ENCODE peak calls at places on chromosomes 12 and 14, in seven cellular contexts. One of them, this sample, is unnamed.

GRCh38 chr14:92122351-92122677 is 545 bp downstream of the CPSF2 start:
- DNase-seq in occipital lobe: peak; percentile 67
- DNase-seq in GM12892: peak; percentile 16
- DNase-seq in left kidney: peak; percentile 84
- DNase-seq in A549: peak; percentile 18
- DNase-seq in stimulated activated naive CD4-positive, alpha-beta T cell: no peak
- DNase-seq in stimulated activated CD4-positive, alpha-beta T cell treated with anti-CD3 and anti-CD28 coated beads, Interleukin-12 subunit alpha, Interleukin-12 subunit beta, amount 100 ng/mL, for 48 hours: no peak
- DNase-seq in this sample: no peak

GRCh38 chr12:59115995-59116394 is 195.7 kb upstream of the LRIG3 start:
- DNase-seq in occipital lobe: no peak
- DNase-seq in GM12892: no peak
- DNase-seq in left kidney: no peak
- DNase-seq in A549: no peak
- DNase-seq in stimulated activated naive CD4-positive, alpha-beta T cell: no peak
- DNase-seq in stimulated activated CD4-positive, alpha-beta T cell treated with anti-CD3 and anti-CD28 coated beads, Interleukin-12 subunit alpha, Interleukin-12 subunit beta, amount 100 ng/mL, for 48 hours: no peak
- DNase-seq in this sample: no peak

GRCh38 chr14:46378248-46378647 is 273.3 kb downstream of the RPL10L start:
- DNase-seq in occipital lobe: no peak
- DNase-seq in GM12892: no peak
- DNase-seq in left kidney: no peak
- DNase-seq in A549: peak; percentile 4
- DNase-seq in stimulated activated naive CD4-positive, alpha-beta T cell: no peak
- DNase-seq in stimulated activated CD4-positive, alpha-beta T cell treated with anti-CD3 and anti-CD28 coated beads, Interleukin-12 subunit alpha, Interleukin-12 subunit beta, amount 100 ng/mL, for 48 hours: no peak
- DNase-seq in this sample: no peak

GRCh38 chr12:11162494-11162893 is 8.5 kb upstream of the SMIM10L1 start:
- DNase-seq in occipital lobe: no peak
- DNase-seq in GM12892: no peak
- DNase-seq in left kidney: no peak
- DNase-seq in A549: no peak
- DNase-seq in stimulated activated naive CD4-positive, alpha-beta T cell: no peak
- DNase-seq in stimulated activated CD4-positive, alpha-beta T cell treated with anti-CD3 and anti-CD28 coated beads, Interleukin-12 subunit alpha, Interleukin-12 subunit beta, amount 100 ng/mL, for 48 hours: no peak
- DNase-seq in this sample: no peak

GRCh38 chr14:84988391-84988790 is 541.6 kb upstream of the FLRT2 start:
- DNase-seq in occipital lobe: no peak
- DNase-seq in GM12892: no peak
- DNase-seq in left kidney: no peak
- DNase-seq in A549: no peak
- DNase-seq in stimulated activated naive CD4-positive, alpha-beta T cell: no peak
- DNase-seq in stimulated activated CD4-positive, alpha-beta T cell treated with anti-CD3 and anti-CD28 coated beads, Interleukin-12 subunit alpha, Interleukin-12 subunit beta, amount 100 ng/mL, for 48 hours: no peak
- DNase-seq in this sample: no peak

GRCh38 chr14:68810173-68811153 is 17.6 kb upstream of the ZFP36L1 start:
- DNase-seq in occipital lobe: no peak
- DNase-seq in GM12892: no peak
- DNase-seq in left kidney: no peak
- DNase-seq in A549: no peak
- DNase-seq in stimulated activated naive CD4-positive, alpha-beta T cell: no peak
- DNase-seq in stimulated activated CD4-positive, alpha-beta T cell treated with anti-CD3 and anti-CD28 coated beads, Interleukin-12 subunit alpha, Interleukin-12 subunit beta, amount 100 ng/mL, for 48 hours: no peak
- DNase-seq in this sample: no peak

GRCh38 chr12:38175538-38175937 is 141.0 kb upstream of the ALG10B start:
- DNase-seq in occipital lobe: no peak
- DNase-seq in GM12892: no peak
- DNase-seq in left kidney: no peak
- DNase-seq in A549: no peak
- DNase-seq in stimulated activated naive CD4-positive, alpha-beta T cell: no peak
- DNase-seq in stimulated activated CD4-positive, alpha-beta T cell treated with anti-CD3 and anti-CD28 coated beads, Interleukin-12 subunit alpha, Interleukin-12 subunit beta, amount 100 ng/mL, for 48 hours: no peak
- DNase-seq in this sample: no peak

GRCh38 chr14:103775506-103775905 is 59.9 kb downstream of the ZFYVE21 start:
- DNase-seq in occipital lobe: no peak
- DNase-seq in GM12892: no peak
- DNase-seq in left kidney: no peak
- DNase-seq in A549: no peak
- DNase-seq in stimulated activated naive CD4-positive, alpha-beta T cell: no peak
- DNase-seq in stimulated activated CD4-positive, alpha-beta T cell treated with anti-CD3 and anti-CD28 coated beads, Interleukin-12 subunit alpha, Interleukin-12 subunit beta, amount 100 ng/mL, for 48 hours: no peak
- DNase-seq in this sample: no peak

GRCh38 chr14:103808403-103809001 is 38.9 kb downstream of the PPP1R13B start:
- DNase-seq in occipital lobe: no peak
- DNase-seq in GM12892: no peak
- DNase-seq in left kidney: peak; percentile 89
- DNase-seq in A549: peak; percentile 70
- DNase-seq in stimulated activated naive CD4-positive, alpha-beta T cell: peak; percentile 21
- DNase-seq in stimulated activated CD4-positive, alpha-beta T cell treated with anti-CD3 and anti-CD28 coated beads, Interleukin-12 subunit alpha, Interleukin-12 subunit beta, amount 100 ng/mL, for 48 hours: peak; percentile 39
- DNase-seq in this sample: peak; percentile 22

GRCh38 chr12:43882578-43883178 is 46.8 kb downstream of the TMEM117 start:
- DNase-seq in occipital lobe: no peak
- DNase-seq in GM12892: no peak
- DNase-seq in left kidney: peak; percentile 77
- DNase-seq in A549: peak; percentile 75
- DNase-seq in stimulated activated naive CD4-positive, alpha-beta T cell: no peak
- DNase-seq in stimulated activated CD4-positive, alpha-beta T cell treated with anti-CD3 and anti-CD28 coated beads, Interleukin-12 subunit alpha, Interleukin-12 subunit beta, amount 100 ng/mL, for 48 hours: no peak
- DNase-seq in this sample: peak; percentile 41

GRCh38 chr14:20501346-20501745 is 4.0 kb upstream of the RNASE10 start:
- DNase-seq in occipital lobe: no peak
- DNase-seq in GM12892: no peak
- DNase-seq in left kidney: no peak
- DNase-seq in A549: peak; percentile 10
- DNase-seq in stimulated activated naive CD4-positive, alpha-beta T cell: no peak
- DNase-seq in stimulated activated CD4-positive, alpha-beta T cell treated with anti-CD3 and anti-CD28 coated beads, Interleukin-12 subunit alpha, Interleukin-12 subunit beta, amount 100 ng/mL, for 48 hours: no peak
- DNase-seq in this sample: no peak